ENCODE peak calls at places on chromosomes 3 and 15, in nine cellular contexts. E is SHP77, Y is GM03348, F is endodermal cell, R is pancreas, J is T follicular helper cell, T is globus pallidus, S is activated gamma-delta T cell, B is NCI-H1105. X is an unnamed sample.
A peak's percentile ranks its signal among the peaks of the same experiment; 100 is the strongest.

GRCh38 chr3:58058654-58059263 is 50.5 kb downstream of the FLNB start:
- DNase-seq in E (no peak), Y (peak; percentile 63), F (no peak), R (no peak), J (no peak), T (no peak), S (no peak), B (no peak), X (peak; percentile 45)

GRCh38 chr3:17443142-17443541 is 299.3 kb downstream of the TBC1D5 start:
- DNase-seq in E (no peak), Y (no peak), F (no peak), R (no peak), J (no peak), T (no peak), S (no peak), B (no peak), X (no peak)

GRCh38 chr3:65935724-65936123 is 103.0 kb downstream of the MAGI1 start:
- DNase-seq in E (no peak), Y (no peak), F (no peak), R (no peak), J (no peak), T (no peak), S (no peak), B (no peak), X (no peak)

GRCh38 chr3:75048650-75049049 is 434.2 kb upstream of the CNTN3 start:
- DNase-seq in E (no peak), Y (no peak), F (no peak), R (no peak), J (no peak), T (no peak), S (no peak), B (no peak), X (no peak)

GRCh38 chr3:43794776-43795175 is 104.0 kb downstream of the ABHD5 start:
- DNase-seq in E (no peak), Y (peak; percentile 37), F (no peak), R (no peak), J (no peak), T (no peak), S (no peak), B (no peak), X (peak; percentile 58)

GRCh38 chr3:36649078-36649477 is 115.3 kb downstream of the DCLK3 start:
- DNase-seq in E (no peak), Y (no peak), F (no peak), R (no peak), J (no peak), T (no peak), S (no peak), B (no peak), X (no peak)

GRCh38 chr3:1591327-1592028 is 498.7 kb downstream of the CNTN6 start:
- DNase-seq in E (no peak), Y (no peak), F (no peak), R (no peak), J (no peak), T (no peak), S (no peak), B (no peak), X (no peak)

GRCh38 chr3:46214751-46215352 is 6.7 kb upstream of the CCR1 start:
- DNase-seq in E (no peak), Y (no peak), F (peak; percentile 84), R (no peak), J (no peak), T (no peak), S (no peak), B (peak; percentile 12), X (no peak)

GRCh38 chr3:71397046-71397445 is 186.5 kb downstream of the FOXP1 start:
- DNase-seq in E (peak; percentile 23), Y (peak; percentile 25), F (no peak), R (no peak), J (no peak), T (peak; percentile 18), S (no peak), B (no peak), X (no peak)

GRCh38 chr3:192802957-192803899 is 75.9 kb upstream of the FGF12 start:
- DNase-seq in E (peak; percentile 4), Y (peak; percentile 68), F (no peak), R (no peak), J (no peak), T (peak; percentile 54), S (no peak), B (peak; percentile 55), X (no peak)

GRCh38 chr3:115861166-115861733 is 237.9 kb downstream of the GAP43 start:
- DNase-seq in E (no peak), Y (no peak), F (peak; percentile 70), R (no peak), J (no peak), T (no peak), S (no peak), B (no peak), X (no peak)

GRCh38 chr15:74337607-74338211 is 29.7 kb downstream of the CYP11A1 start:
- DNase-seq in E (no peak), Y (no peak), F (no peak), R (no peak), J (no peak), T (no peak), S (no peak), B (no peak), X (no peak)

GRCh38 chr3:110027446-110027845 is 690.1 kb upstream of the DPPA4 start:
- DNase-seq in E (no peak), Y (peak; percentile 43), F (no peak), R (no peak), J (no peak), T (no peak), S (no peak), B (no peak), X (no peak)

GRCh38 chr15:70014860-70015490 is 82.7 kb downstream of the TLE3 start:
- DNase-seq in E (no peak), Y (no peak), F (peak; percentile 91), R (no peak), J (no peak), T (no peak), S (no peak), B (no peak), X (peak; percentile 83)

GRCh38 chr3:46378426-46378942 is 7.7 kb downstream of the CCR5 start:
- DNase-seq in E (peak; percentile 17), Y (peak; percentile 79), F (peak; percentile 91), R (peak; percentile 39), J (peak; percentile 28), T (peak; percentile 57), S (peak; percentile 13), B (no peak), X (peak; percentile 82)

GRCh38 chr3:177452487-177452886 is 255.2 kb upstream of the TBL1XR1 start:
- DNase-seq in E (no peak), Y (peak; percentile 74), F (no peak), R (no peak), J (no peak), T (no peak), S (no peak), B (no peak), X (no peak)

GRCh38 chr3:40053663-40054062 is 244.3 kb downstream of the MYRIP start:
- DNase-seq in E (no peak), Y (no peak), F (no peak), R (no peak), J (no peak), T (no peak), S (no peak), B (no peak), X (no peak)

GRCh38 chr3:13296662-13297061 is 123.5 kb downstream of the NUP210 start:
- DNase-seq in E (no peak), Y (no peak), F (no peak), R (no peak), J (no peak), T (no peak), S (no peak), B (no peak), X (peak; percentile 50)

GRCh38 chr3:31550452-31551251 is 17.9 kb downstream of the STT3B start:
- DNase-seq in E (peak; percentile 8), Y (peak; percentile 43), F (no peak), R (no peak), J (no peak), T (peak; percentile 34), S (no peak), B (no peak), X (no peak)

GRCh38 chr3:9301091-9301490 is 51.6 kb upstream of the SRGAP3 start:
- DNase-seq in E (no peak), Y (no peak), F (no peak), R (no peak), J (no peak), T (no peak), S (no peak), B (no peak), X (no peak)

GRCh38 chr3:82100378-82100777 is 338.9 kb upstream of the GBE1 start:
- DNase-seq in E (no peak), Y (peak; percentile 53), F (no peak), R (no peak), J (no peak), T (no peak), S (no peak), B (no peak), X (peak; percentile 85)

GRCh38 chr3:196120291-196120951 is 38.5 kb upstream of the TFRC start:
- DNase-seq in E (no peak), Y (no peak), F (no peak), R (no peak), J (no peak), T (no peak), S (no peak), B (no peak), X (no peak)

GRCh38 chr3:197420115-197420514 is 121.7 kb upstream of the DLG1 start:
- DNase-seq in E (no peak), Y (no peak), F (no peak), R (no peak), J (no peak), T (peak; percentile 24), S (no peak), B (no peak), X (no peak)

GRCh38 chr3:184305577-184305976 is 6.5 kb downstream of the PSMD2 start:
- DNase-seq in E (no peak), Y (no peak), F (no peak), R (no peak), J (no peak), T (no peak), S (no peak), B (no peak), X (no peak)

GRCh38 chr15:35019401-35020327 is 31.6 kb upstream of the ZNF770 start:
- DNase-seq in E (no peak), Y (no peak), F (peak; percentile 72), R (no peak), J (no peak), T (no peak), S (no peak), B (no peak), X (no peak)

GRCh38 chr15:31129769-31130303 is 28.3 kb upstream of the TRPM1 start:
- DNase-seq in E (no peak), Y (no peak), F (no peak), R (no peak), J (no peak), T (no peak), S (no peak), B (no peak), X (no peak)

GRCh38 chr15:86001200-86001599 is 78.5 kb upstream of the AGBL1 start:
- DNase-seq in E (no peak), Y (no peak), F (no peak), R (no peak), J (no peak), T (no peak), S (no peak), B (no peak), X (no peak)

GRCh38 chr3:194941956-194942483 is 256.3 kb downstream of the FAM43A start:
- DNase-seq in E (no peak), Y (no peak), F (no peak), R (no peak), J (no peak), T (no peak), S (no peak), B (no peak), X (peak; percentile 50)

GRCh38 chr3:52124766-52125165 is 29.5 kb downstream of the POC1A start:
- DNase-seq in E (no peak), Y (no peak), F (no peak), R (no peak), J (no peak), T (no peak), S (no peak), B (no peak), X (no peak)

GRCh38 chr15:78061963-78062427 is 15.5 kb downstream of the TBC1D2B start:
- DNase-seq in E (no peak), Y (no peak), F (no peak), R (no peak), J (no peak), T (no peak), S (no peak), B (no peak), X (no peak)

X was measured in islet precursor cell.